ENCODE peak calls at places on chromosomes 7 and 10, in four cellular contexts. J is neuronal stem cell; Q is astrocyte of the spinal cord; K is stimulated activated CD4-positive, alpha-beta T cell treated with anti-CD3 and anti-CD28 coated beads, Interleukin-15, amount 100 ng/mL, for 1 hour. G is an unnamed sample.

GRCh38 chr10:7622969-7623368 is 43.8 kb downstream of the ITIH5 start:
- DNase-seq in J (peak; percentile 2), Q (no peak), K (no peak), G (peak; percentile 13)

GRCh38 chr7:151836191-151836926 is 40.6 kb downstream of the PRKAG2 start:
- DNase-seq in J (no peak), Q (no peak), K (no peak), G (no peak)

GRCh38 chr10:47038881-47039557 is 127.8 kb downstream of the PTPN20 start:
- DNase-seq in J (no peak), Q (no peak), K (no peak), G (peak; percentile 2)

GRCh38 chr7:43362652-43363428 is 220.1 kb upstream of the STK17A start:
- DNase-seq in J (no peak), Q (peak; percentile 15), K (no peak), G (peak; percentile 52)

GRCh38 chr10:101563497-101564040 is 24.5 kb downstream of the POLL start:
- DNase-seq in J (no peak), Q (no peak), K (no peak), G (peak; percentile 46)

GRCh38 chr10:12097791-12098190 is 29.0 kb downstream of the DHTKD1 start:
- DNase-seq in J (no peak), Q (no peak), K (no peak), G (no peak)

GRCh38 chr7:139242741-139243281 is 11.8 kb downstream of the UBN2 start:
- DNase-seq in J (no peak), Q (peak; percentile 19), K (no peak), G (no peak)

GRCh38 chr7:76346778-76347177 is 12.0 kb downstream of the YWHAG start:
- DNase-seq in J (no peak), Q (no peak), K (no peak), G (no peak)

GRCh38 chr10:3477683-3478082 is 305.1 kb upstream of the PITRM1 start:
- DNase-seq in J (no peak), Q (peak; percentile 64), K (no peak), G (no peak)

GRCh38 chr7:79182283-79182682 is 271.2 kb downstream of the MAGI2 start:
- DNase-seq in J (no peak), Q (peak; percentile 86), K (no peak), G (peak; percentile 14)